ENCODE peak calls at places on chromosomes 6 and 20, in seven cellular contexts. W, V, R, G, E, Y and U are unnamed samples.

GRCh38 chr20:56358070-56358469 is 704 bp upstream of the FAM210B start:
- DNase-seq in W (no peak), V (no peak), R (no peak), G (no peak), E (no peak), Y (no peak), U (no peak)

GRCh38 chr6:84426002-84426705 is 198.7 kb upstream of the CEP162 start:
- DNase-seq in W (no peak), V (no peak), R (no peak), G (no peak), E (no peak), Y (no peak), U (no peak)

GRCh38 chr6:54236984-54237383 is 71.3 kb upstream of the TINAG start:
- DNase-seq in W (no peak), V (no peak), R (no peak), G (no peak), E (no peak), Y (no peak), U (no peak)

GRCh38 chr20:9126527-9126926 is 57.6 kb downstream of the PLCB4 start:
- DNase-seq in W (no peak), V (no peak), R (no peak), G (no peak), E (no peak), Y (no peak), U (no peak)

GRCh38 chr20:45917790-45918141 is 5.8 kb upstream of the PLTP start:
- DNase-seq in W (no peak), V (no peak), R (no peak), G (no peak), E (no peak), Y (no peak), U (no peak)

GRCh38 chr20:4082406-4083102 is 67.2 kb upstream of the RNF24 start:
- DNase-seq in W (no peak), V (no peak), R (no peak), G (no peak), E (peak), Y (peak), U (peak)

GRCh38 chr6:168384045-168385038 is 56.6 kb upstream of the SMOC2 start:
- DNase-seq in W (no peak), V (no peak), R (no peak), G (no peak), E (no peak), Y (no peak), U (no peak)

GRCh38 chr6:70811788-70812187 is 144.1 kb downstream of the SMAP1 start:
- DNase-seq in W (peak), V (no peak), R (no peak), G (no peak), E (no peak), Y (peak), U (no peak)

GRCh38 chr6:1392813-1393640 is 3.7 kb downstream of the FOXF2 start:
- DNase-seq in W (no peak), V (no peak), R (no peak), G (no peak), E (no peak), Y (no peak), U (peak)

GRCh38 chr6:141269684-141270083 is 863.0 kb upstream of the GJE1 start:
- DNase-seq in W (no peak), V (no peak), R (no peak), G (no peak), E (no peak), Y (no peak), U (no peak)

GRCh38 chr6:14622878-14623542 is 505.4 kb downstream of the CD83 start:
- DNase-seq in W (no peak), V (no peak), R (no peak), G (no peak), E (no peak), Y (no peak), U (no peak)

GRCh38 chr6:45376310-45377040 is 1.3 kb downstream of the SUPT3H start:
- DNase-seq in W (no peak), V (no peak), R (no peak), G (no peak), E (no peak), Y (peak), U (no peak)

GRCh38 chr6:39209360-39209811 is 19.9 kb downstream of the KCNK5 start:
- DNase-seq in W (peak), V (no peak), R (no peak), G (no peak), E (no peak), Y (peak), U (peak)

GRCh38 chr6:169702640-169703246 is 817 bp downstream of the C6orf120 start:
- DNase-seq in W (peak), V (no peak), R (no peak), G (no peak), E (peak), Y (peak), U (no peak)